ENCODE peak calls at places on chromosome 22, in four cellular contexts. W is SK-N-SH; T is type B pancreatic cell; A is NK-92 treated with Interleukin-12 subunit alpha and Interleukin-12 subunit beta, amount 100 ng/mL, for 24 hours. D is an unnamed sample.

GRCh38 chr22:46827781-46828180 is 65.3 kb downstream of the TBC1D22A start:
- DNase-seq in W (peak; percentile 9), T (no peak), A (no peak), D (no peak)

GRCh38 chr22:37581534-37581933 is 1.6 kb upstream of the LGALS2 start:
- DNase-seq in W (no peak), T (no peak), A (no peak), D (no peak)

GRCh38 chr22:40040927-40041326 is 46.2 kb downstream of the FAM83F start:
- DNase-seq in W (no peak), T (no peak), A (no peak), D (no peak)

GRCh38 chr22:43470218-43470617 is 58.4 kb downstream of the MPPED1 start:
- DNase-seq in W (no peak), T (no peak), A (no peak), D (no peak)

GRCh38 chr22:39282642-39283311 is 36.6 kb downstream of the RPL3 start:
- DNase-seq in W (no peak), T (no peak), A (no peak), D (no peak)

GRCh38 chr22:19628038-19628776 is 86.1 kb upstream of the SEPTIN5 start:
- DNase-seq in W (no peak), T (no peak), A (no peak), D (no peak)

GRCh38 chr22:24803064-24803542 is 2.9 kb upstream of the SGSM1 start:
- DNase-seq in W (peak; percentile 78), T (no peak), A (peak; percentile 23), D (peak; percentile 39)

GRCh38 chr22:44545773-44546172 is 47.7 kb upstream of the RTL6 start:
- DNase-seq in W (no peak), T (no peak), A (no peak), D (no peak)

GRCh38 chr22:50627452-50627913 is 469 bp downstream of the ARSA start:
- DNase-seq in W (peak; percentile 72), T (no peak), A (no peak), D (no peak)

GRCh38 chr22:39317756-39318506 is 1.5 kb downstream of the RPL3 start:
- DNase-seq in W (no peak), T (no peak), A (no peak), D (no peak)

GRCh38 chr22:33919591-33920501 is at the start of gene LARGE1:
- DNase-seq in W (peak; percentile 72), T (peak; percentile 73), A (no peak), D (peak; percentile 63)

GRCh38 chr22:49853981-49854791 is 542 bp downstream of the ZBED4 start:
- DNase-seq in W (peak; percentile 59), T (no peak), A (peak; percentile 12), D (no peak)

GRCh38 chr22:29311468-29312217 is 3.9 kb downstream of the RASL10A start:
- DNase-seq in W (peak; percentile 37), T (peak; percentile 68), A (no peak), D (no peak)

GRCh38 chr22:22786301-22787115 is 101.1 kb upstream of the IGLL5 start:
- DNase-seq in W (no peak), T (no peak), A (no peak), D (no peak)

D was measured in mesothelial cell of epicardium.